ENCODE peak calls at places on chromosomes 7 and 10, in ten cellular contexts. W is stomach, R is T-helper 1 cell, A is adipocyte, E is amniotic stem cell, U is Ammon's horn, C is LoVo, M is breast epithelium, X is pulmonary artery endothelial cell, S is aorta. J is an unnamed sample.
A peak's percentile ranks its signal among the peaks of the same experiment; 100 is the strongest.

GRCh38 chr10:131119626-131120355 is 191.7 kb downstream of the TCERG1L start:
- DNase-seq in W (no peak), R (no peak), A (no peak), E (no peak), U (no peak), C (no peak), M (no peak), X (no peak), S (no peak), J (no peak)

GRCh38 chr7:151176401-151176800 is 8.9 kb upstream of the GBX1 start:
- DNase-seq in W (peak; percentile 9), R (no peak), A (no peak), E (no peak), U (no peak), C (no peak), M (no peak), X (no peak), S (no peak), J (no peak)

GRCh38 chr10:35643151-35643975 is 1.3 kb upstream of the FZD8 start:
- DNase-seq in W (peak; percentile 74), R (no peak), A (peak; percentile 82), E (peak; percentile 23), U (peak; percentile 72), C (no peak), M (peak; percentile 56), X (no peak), S (peak; percentile 89), J (peak; percentile 81)

GRCh38 chr7:133828906-133829305 is 298.2 kb upstream of the LRGUK start:
- DNase-seq in W (no peak), R (no peak), A (no peak), E (no peak), U (no peak), C (no peak), M (no peak), X (no peak), S (no peak), J (no peak)

GRCh38 chr10:35912615-35913170 is 270.6 kb upstream of the FZD8 start:
- DNase-seq in W (no peak), R (no peak), A (peak; percentile 75), E (no peak), U (no peak), C (no peak), M (no peak), X (no peak), S (no peak), J (no peak)

GRCh38 chr10:6033954-6034353 is 28.2 kb downstream of the IL2RA start:
- DNase-seq in W (no peak), R (no peak), A (peak; percentile 38), E (no peak), U (no peak), C (no peak), M (no peak), X (no peak), S (no peak), J (no peak)

GRCh38 chr10:78401882-78402367 is 368.3 kb downstream of the RPS24 start:
- DNase-seq in W (no peak), R (no peak), A (no peak), E (no peak), U (peak; percentile 74), C (no peak), M (peak; percentile 35), X (no peak), S (peak; percentile 32), J (no peak)

GRCh38 chr7:130071701-130072622 is 1.6 kb downstream of the KLHDC10 start:
- DNase-seq in W (peak; percentile 51), R (peak; percentile 30), A (peak; percentile 93), E (peak; percentile 50), U (peak; percentile 93), C (peak; percentile 90), M (no peak), X (peak; percentile 57), S (no peak), J (no peak)

GRCh38 chr10:131742371-131743000 is 158.3 kb upstream of the PPP2R2D start:
- DNase-seq in W (no peak), R (no peak), A (no peak), E (no peak), U (no peak), C (no peak), M (no peak), X (no peak), S (peak; percentile 31), J (no peak)

GRCh38 chr7:112449353-112449752 is 907 bp upstream of the IFRD1 start:
- DNase-seq in W (peak; percentile 37), R (peak; percentile 24), A (peak; percentile 45), E (no peak), U (no peak), C (peak; percentile 91), M (no peak), X (no peak), S (peak; percentile 38), J (no peak)

GRCh38 chr7:1859266-1860035 is 189.4 kb downstream of the ELFN1 start:
- DNase-seq in W (no peak), R (no peak), A (no peak), E (no peak), U (no peak), C (no peak), M (no peak), X (no peak), S (peak; percentile 24), J (peak; percentile 67)

GRCh38 chr7:41238851-41239331 is 464.0 kb downstream of the INHBA start:
- DNase-seq in W (no peak), R (no peak), A (no peak), E (no peak), U (no peak), C (no peak), M (no peak), X (no peak), S (no peak), J (no peak)

GRCh38 chr10:103921750-103922195 is 3.8 kb upstream of the STN1 start:
- DNase-seq in W (peak; percentile 50), R (no peak), A (no peak), E (no peak), U (peak; percentile 79), C (no peak), M (no peak), X (no peak), S (no peak), J (no peak)

GRCh38 chr10:4622374-4622773 is 203.6 kb upstream of the AKR1E2 start:
- DNase-seq in W (no peak), R (no peak), A (no peak), E (no peak), U (no peak), C (no peak), M (no peak), X (no peak), S (no peak), J (no peak)

GRCh38 chr7:155001756-155002410 is 1.0 kb downstream of the PAXIP1 start:
- DNase-seq in W (no peak), R (no peak), A (peak; percentile 34), E (no peak), U (peak; percentile 11), C (no peak), M (no peak), X (no peak), S (no peak), J (no peak)

GRCh38 chr7:77351539-77352004 is 64.6 kb downstream of the GSAP start:
- DNase-seq in W (peak; percentile 30), R (peak; percentile 30), A (no peak), E (no peak), U (peak; percentile 17), C (no peak), M (no peak), X (no peak), S (no peak), J (no peak)

GRCh38 chr10:124738441-124738840 is 5.7 kb downstream of the FAM53B start:
- DNase-seq in W (no peak), R (no peak), A (no peak), E (no peak), U (no peak), C (no peak), M (no peak), X (no peak), S (no peak), J (no peak)

GRCh38 chr7:103967401-103967800 is 22.1 kb downstream of the RELN start:
- DNase-seq in W (no peak), R (no peak), A (no peak), E (no peak), U (no peak), C (no peak), M (no peak), X (no peak), S (no peak), J (no peak)

GRCh38 chr10:114301951-114302710 is 63.1 kb downstream of the VWA2 start:
- DNase-seq in W (no peak), R (no peak), A (no peak), E (no peak), U (no peak), C (no peak), M (no peak), X (no peak), S (no peak), J (peak; percentile 69)

GRCh38 chr7:31074403-31074802 is 22.3 kb downstream of the ADCYAP1R1 start:
- DNase-seq in W (no peak), R (no peak), A (no peak), E (no peak), U (no peak), C (no peak), M (no peak), X (no peak), S (no peak), J (no peak)

GRCh38 chr7:118349604-118350003 is 125.1 kb downstream of the ANKRD7 start:
- DNase-seq in W (no peak), R (no peak), A (no peak), E (no peak), U (no peak), C (no peak), M (no peak), X (no peak), S (no peak), J (no peak)

GRCh38 chr7:47291461-47292051 is 290.4 kb downstream of the TNS3 start:
- DNase-seq in W (no peak), R (no peak), A (peak; percentile 82), E (peak; percentile 92), U (no peak), C (peak; percentile 41), M (no peak), X (peak; percentile 49), S (peak; percentile 73), J (no peak)

GRCh38 chr10:33040436-33040835 is 82.4 kb upstream of the ITGB1 start:
- DNase-seq in W (no peak), R (no peak), A (no peak), E (no peak), U (no peak), C (no peak), M (no peak), X (no peak), S (no peak), J (no peak)

GRCh38 chr10:103638948-103639347 is 145.4 kb downstream of the NEURL1 start:
- DNase-seq in W (no peak), R (no peak), A (no peak), E (no peak), U (no peak), C (no peak), M (no peak), X (no peak), S (no peak), J (no peak)